ENCODE peak calls at places on chromosomes 2 and 18, in five cellular contexts. F is IMR-90, E is neural progenitor cell, Y is H9, D is fibroblast of lung. R is an unnamed sample.

GRCh38 chr18:37252342-37252741 is 313.3 kb downstream of the CELF4 start:
- DNase-seq in Y (no peak), E (no peak), D (no peak), F (no peak), R (no peak)

GRCh38 chr2:112880081-112880531 is 30.9 kb upstream of the IL37 start:
- DNase-seq in Y (no peak), E (no peak), D (peak), F (peak), R (no peak)

GRCh38 chr2:207189040-207189439 is 23.3 kb upstream of the KLF7 start:
- DNase-seq in Y (no peak), D (peak), E (no peak), F (no peak), R (no peak)

GRCh38 chr2:218026244-218026643 is 23.4 kb upstream of the TNS1 start:
- DNase-seq in F (no peak), D (no peak), E (no peak), Y (peak), R (no peak)

GRCh38 chr2:30037016-30037415 is 109.8 kb upstream of the YPEL5 start:
- DNase-seq in D (peak), E (no peak), Y (no peak), F (no peak), R (no peak)

GRCh38 chr2:127097841-127098651 is 8.9 kb downstream of the BIN1 start:
- DNase-seq in Y (no peak), E (no peak), F (no peak), D (peak), R (no peak)

GRCh38 chr18:65523461-65523860 is 227.4 kb upstream of the CDH7 start:
- DNase-seq in Y (peak), D (no peak), E (peak), F (no peak), R (no peak)

GRCh38 chr2:234588054-234588430 is 91.2 kb upstream of the ARL4C start:
- DNase-seq in Y (no peak), E (no peak), F (no peak), D (peak), R (no peak)

GRCh38 chr18:28189400-28190239 is 12.7 kb upstream of the CDH2 start:
- DNase-seq in E (peak), F (peak), D (peak), Y (peak), R (peak)

GRCh38 chr2:205133544-205133943 is 548.8 kb upstream of the NRP2 start:
- DNase-seq in E (no peak), Y (no peak), F (no peak), D (no peak), R (no peak)

GRCh38 chr2:132877923-132878322 is 207.9 kb upstream of the LYPD1 start:
- DNase-seq in Y (no peak), F (no peak), D (no peak), E (no peak), R (no peak)

GRCh38 chr2:76895469-76895868 is 626.7 kb downstream of the LRRTM4 start:
- DNase-seq in E (no peak), F (peak), D (no peak), Y (no peak), R (no peak)

GRCh38 chr2:209556354-209556961 is 132.6 kb downstream of the MAP2 start:
- DNase-seq in E (peak), D (peak), Y (no peak), F (peak), R (peak)

GRCh38 chr18:58578835-58579560 is 49.9 kb downstream of the ALPK2 start:
- DNase-seq in E (no peak), F (peak), Y (no peak), D (peak), R (no peak)

GRCh38 chr18:26556573-26556972 is 8.2 kb upstream of the KCTD1 start:
- DNase-seq in E (no peak), D (no peak), Y (no peak), F (no peak), R (no peak)

GRCh38 chr2:171297951-171298350 is 135.8 kb downstream of the METTL8 start:
- DNase-seq in E (no peak), F (peak), D (peak), Y (no peak), R (no peak)

GRCh38 chr2:100865819-100866462 is 46.0 kb downstream of the NPAS2 start:
- DNase-seq in Y (no peak), D (peak), F (peak), E (no peak), R (no peak)

GRCh38 chr2:236688563-236689392 is 119.2 kb downstream of the ACKR3 start:
- DNase-seq in F (no peak), D (no peak), E (peak), Y (no peak), R (no peak)

GRCh38 chr2:133241231-133241575 is 327.1 kb downstream of the NCKAP5 start:
- DNase-seq in D (peak), Y (no peak), F (peak), E (no peak), R (no peak)

GRCh38 chr2:134917958-134918517 is 584 bp upstream of the CCNT2 start:
- DNase-seq in D (no peak), Y (no peak), E (no peak), F (no peak), R (no peak)

GRCh38 chr2:3399829-3400228 is 20.3 kb downstream of the TRAPPC12 start:
- DNase-seq in E (peak), D (no peak), Y (no peak), F (no peak), R (no peak)

GRCh38 chr18:50724631-50725235 is 95.1 kb downstream of the MRO start:
- DNase-seq in D (no peak), Y (no peak), F (no peak), E (no peak), R (no peak)

GRCh38 chr2:211495339-211495738 is 938.9 kb downstream of the CPS1 start:
- DNase-seq in D (no peak), E (no peak), Y (no peak), F (no peak), R (no peak)

GRCh38 chr2:28428486-28428885 is 35.8 kb downstream of the FOSL2 start:
- DNase-seq in E (no peak), Y (no peak), F (no peak), D (no peak), R (no peak)

GRCh38 chr2:32450851-32451250 is 94.0 kb downstream of the BIRC6 start:
- DNase-seq in D (peak), F (peak), E (no peak), Y (no peak), R (no peak)

GRCh38 chr2:160039166-160039903 is 23.1 kb downstream of the PLA2R1 start:
- DNase-seq in E (no peak), F (peak), D (peak), Y (no peak), R (no peak)

GRCh38 chr2:39563572-39563971 is 102.1 kb upstream of the TMEM178A start:
- DNase-seq in F (no peak), Y (no peak), E (no peak), D (no peak), R (no peak)

GRCh38 chr2:38168710-38169480 is 92.9 kb upstream of the CYP1B1 start:
- DNase-seq in Y (no peak), D (peak), F (peak), E (no peak), R (no peak)

GRCh38 chr2:146239392-146240135 is 1605.3 kb upstream of the ACVR2A start:
- DNase-seq in E (no peak), D (peak), F (peak), Y (no peak), R (no peak)

GRCh38 chr2:241867776-241868420 is 1.6 kb upstream of the RTP5 start:
- DNase-seq in D (no peak), Y (no peak), F (no peak), E (no peak), R (no peak)

GRCh38 chr2:45932278-45932975 is 281.0 kb downstream of the PRKCE start:
- DNase-seq in E (no peak), F (peak), Y (no peak), D (peak), R (no peak)

GRCh38 chr2:127996160-127996559 is 31.7 kb downstream of the SAP130 start:
- DNase-seq in F (no peak), E (no peak), Y (no peak), D (no peak), R (no peak)

GRCh38 chr2:101900375-101900774 is 91.4 kb upstream of the IL1R2 start:
- DNase-seq in F (no peak), Y (no peak), E (no peak), D (no peak), R (no peak)

GRCh38 chr18:21900594-21901352 is 160.2 kb downstream of the MIB1 start:
- DNase-seq in Y (no peak), D (no peak), F (no peak), E (no peak), R (no peak)

GRCh38 chr2:239181074-239181581 is 219.7 kb downstream of the HDAC4 start:
- DNase-seq in D (no peak), E (no peak), F (no peak), Y (no peak), R (no peak)

GRCh38 chr2:139867601-139868226 is 1087.5 kb upstream of the NXPH2 start:
- DNase-seq in E (no peak), Y (no peak), D (no peak), F (no peak), R (no peak)

GRCh38 chr18:44564922-44565321 is 115.8 kb upstream of the SETBP1 start:
- DNase-seq in F (peak), D (peak), Y (no peak), E (peak), R (no peak)
- H2AFZ ChIP-seq in F (no peak), D (no peak), Y (peak), E (peak), R (no peak)

GRCh38 chr2:25833566-25833965 is 44.7 kb downstream of the ASXL2 start:
- DNase-seq in E (no peak), Y (no peak), F (peak), D (peak), R (no peak)
- H2AFZ ChIP-seq in E (no peak), Y (no peak), F (no peak), D (no peak), R (no peak)

DNA sequence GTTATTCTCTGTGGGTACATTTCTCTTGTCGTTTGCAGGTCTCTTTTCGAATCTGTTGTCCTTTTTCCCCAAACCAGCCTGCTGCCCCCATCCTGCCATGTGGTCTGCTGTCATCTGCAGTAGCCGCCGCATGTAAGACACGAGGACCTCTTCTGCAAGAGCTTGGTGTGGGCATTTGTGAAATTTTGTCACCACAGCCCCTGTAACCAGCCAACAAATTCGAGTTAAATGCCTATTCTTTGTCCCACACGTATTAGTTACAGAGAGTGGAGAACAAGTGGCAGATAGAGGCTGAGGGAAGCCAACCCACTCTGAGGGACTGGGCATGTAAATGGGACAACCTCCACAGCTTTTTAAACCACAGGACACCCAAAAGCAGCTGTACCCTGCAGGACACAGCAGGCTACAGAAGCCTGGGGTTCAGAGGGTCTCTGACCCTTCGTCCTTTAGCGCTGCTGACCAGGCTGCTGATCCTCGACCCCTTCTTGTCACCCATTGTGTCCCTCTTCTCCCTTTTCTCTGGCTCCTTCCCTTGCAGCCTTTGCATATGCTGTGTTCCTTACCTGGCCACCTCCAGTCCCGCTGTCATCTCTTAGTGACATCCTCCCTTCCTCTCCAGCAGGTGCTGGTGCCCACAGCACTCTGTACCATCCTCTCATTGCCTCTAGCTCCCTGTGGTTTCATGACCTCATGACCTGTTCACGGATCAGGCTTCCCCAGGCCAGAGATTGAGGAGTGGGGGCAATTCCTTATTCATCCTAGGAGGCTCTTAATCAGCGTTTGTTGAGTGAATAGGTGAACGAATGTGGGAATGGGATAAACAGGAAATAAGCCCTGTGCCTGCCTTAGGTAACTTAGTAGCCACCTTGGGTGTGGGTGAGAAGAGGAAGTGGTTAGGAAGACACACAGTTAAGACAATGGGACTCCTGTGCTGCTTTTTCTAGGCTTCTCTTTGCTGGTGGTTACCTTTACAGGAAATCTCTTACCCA is 35.3 kb downstream of the ITGA6 start:
- DNase-seq in E (no peak), Y (no peak), F (no peak), D (no peak), R (peak)
- H2AFZ ChIP-seq in E (no peak), Y (no peak), F (peak), D (no peak), R (peak)

GRCh38 chr2:9336534-9337354 is 86.6 kb downstream of the ITGB1BP1 start:
- DNase-seq in Y (no peak), F (peak), D (peak), E (no peak), R (no peak)
- H2AFZ ChIP-seq in Y (no peak), F (peak), D (no peak), E (no peak), R (no peak)

GRCh38 chr2:219433666-219434467 is 776 bp upstream of the SPEG start:
- DNase-seq in Y (peak), E (peak), D (peak), F (peak), R (no peak)
- H2AFZ ChIP-seq in Y (no peak), E (peak), D (no peak), F (peak), R (no peak)